ENCODE peak calls at places on chromosomes 6 and 20, in ten cellular contexts. T is left ventricle myocardium superior; Z is H54; I is GM12864; V is Peyer's patch; R is endodermal cell; C is NCI-H1417; K is upper lobe of right lung; P is AG08396; M is activated T-helper 1 cell treated with anti-CD3 and anti-CD28 coated beads, Interleukin-12 subunit alpha, Interleukin-12 subunit beta, Interleukin-2, Interleukin-4 antibody, amounts not matched to agents 30 ng/mL and 10 ng/mL and 1 ng/mL, durations not matched to agents 14 hours and 24 hours and 36 hours. H is an unnamed sample.

GRCh38 chr6:21999012-21999528 is 297.8 kb downstream of the PRL start:
- DNase-seq in I (no peak), C (no peak), R (no peak), T (no peak), V (no peak), P (peak; percentile 7), Z (peak; percentile 19), K (no peak), M (no peak), H (no peak)

GRCh38 chr6:3986241-3986640 is 92.7 kb downstream of the FAM217A start:
- DNase-seq in K (no peak), P (no peak), T (no peak), Z (no peak), M (no peak), C (no peak), V (no peak), I (no peak), R (no peak), H (no peak)

GRCh38 chr6:42193491-42193894 is 1.3 kb downstream of the GUCA1B start:
- DNase-seq in C (no peak), I (no peak), M (no peak), K (no peak), R (peak; percentile 71), T (no peak), Z (no peak), V (no peak), P (no peak), H (no peak)

GRCh38 chr6:3138341-3138740 is 19.0 kb downstream of the TUBB2A start:
- DNase-seq in P (no peak), Z (no peak), I (no peak), M (no peak), T (no peak), R (no peak), K (no peak), V (no peak), C (no peak), H (no peak)

GRCh38 chr20:31835977-31836852 is 9.2 kb downstream of the FOXS1 start:
- DNase-seq in V (peak; percentile 76), M (peak; percentile 8), I (no peak), R (no peak), K (peak; percentile 86), P (peak; percentile 92), T (peak; percentile 86), Z (peak; percentile 91), C (peak; percentile 21), H (no peak)

GRCh38 chr20:5714261-5715041 is 35.8 kb upstream of the SHLD1 start:
- DNase-seq in K (no peak), M (peak; percentile 53), R (peak; percentile 47), I (no peak), T (no peak), Z (no peak), V (peak; percentile 62), P (no peak), C (no peak), H (no peak)

GRCh38 chr6:125304970-125305369 is 3.2 kb upstream of the HDDC2 start:
- DNase-seq in R (no peak), P (no peak), K (no peak), I (no peak), T (no peak), C (no peak), V (no peak), Z (no peak), M (no peak), H (no peak)

GRCh38 chr6:106745396-106745795 is 116.0 kb downstream of the QRSL1 start:
- DNase-seq in V (no peak), R (no peak), Z (no peak), M (no peak), P (no peak), I (no peak), C (peak; percentile 32), T (no peak), K (no peak), H (no peak)

GRCh38 chr6:79602859-79603258 is 28.3 kb upstream of the SH3BGRL2 start:
- DNase-seq in R (no peak), P (no peak), V (no peak), K (no peak), T (no peak), C (peak; percentile 3), I (no peak), Z (no peak), M (no peak), H (no peak)

GRCh38 chr6:26538572-26538902 is 371 bp downstream of the HMGN4 start:
- DNase-seq in M (no peak), T (no peak), P (no peak), K (no peak), R (no peak), C (no peak), V (no peak), Z (no peak), I (no peak), H (no peak)

GRCh38 chr6:106972500-106972899 is 2.0 kb downstream of the CD24 start:
- DNase-seq in I (no peak), Z (no peak), T (no peak), K (no peak), R (peak; percentile 61), V (no peak), P (no peak), M (no peak), C (peak; percentile 76), H (no peak)

GRCh38 chr6:157225575-157225995 is 97.7 kb downstream of the TMEM242 start:
- DNase-seq in V (no peak), C (no peak), P (no peak), R (no peak), I (no peak), K (peak; percentile 61), M (no peak), Z (no peak), T (peak; percentile 55), H (no peak)

GRCh38 chr6:161233986-161234620 is 39.8 kb downstream of the AGPAT4 start:
- DNase-seq in R (no peak), Z (peak; percentile 14), K (no peak), C (no peak), P (peak; percentile 71), M (no peak), V (no peak), I (no peak), T (peak; percentile 62), H (no peak)

GRCh38 chr6:42315991-42316378 is 98.3 kb upstream of the MRPS10 start:
- DNase-seq in R (peak; percentile 79), T (no peak), M (no peak), V (no peak), K (no peak), P (peak; percentile 85), C (no peak), I (peak; percentile 18), Z (peak; percentile 73), H (no peak)

GRCh38 chr6:11810039-11810541 is 31.5 kb upstream of the ADTRP start:
- DNase-seq in M (no peak), K (peak; percentile 81), C (peak; percentile 37), I (no peak), V (no peak), P (peak; percentile 66), Z (peak; percentile 52), T (peak; percentile 71), R (no peak), H (no peak)

GRCh38 chr6:120282005-120282404 is 932.4 kb upstream of the MAN1A1 start:
- DNase-seq in T (no peak), M (no peak), V (no peak), Z (no peak), P (no peak), K (no peak), R (no peak), C (no peak), I (no peak), H (no peak)

GRCh38 chr20:4130404-4131189 is 115.2 kb upstream of the RNF24 start:
- DNase-seq in M (peak; percentile 65), I (no peak), K (no peak), T (no peak), C (no peak), Z (no peak), V (no peak), R (no peak), P (no peak), H (no peak)

GRCh38 chr6:43767553-43768505 is 2.2 kb upstream of the VEGFA start:
- DNase-seq in P (no peak), R (no peak), C (no peak), K (no peak), I (no peak), Z (no peak), T (no peak), M (no peak), V (no peak), H (peak; percentile 43)

GRCh38 chr20:22920898-22921297 is 114.2 kb upstream of the SSTR4 start:
- DNase-seq in V (no peak), M (no peak), I (no peak), K (no peak), R (no peak), T (no peak), P (no peak), C (no peak), Z (no peak), H (no peak)

GRCh38 chr6:81985191-81985590 is 232.7 kb upstream of the TENT5A start:
- DNase-seq in K (no peak), V (no peak), P (no peak), R (no peak), C (no peak), Z (no peak), T (no peak), M (no peak), I (no peak), H (no peak)

GRCh38 chr6:89122625-89123024 is 4.8 kb upstream of the SRSF12 start:
- DNase-seq in P (peak; percentile 41), I (no peak), M (no peak), Z (no peak), C (peak; percentile 3), V (no peak), K (no peak), T (no peak), R (no peak), H (no peak)

GRCh38 chr6:43773050-43773956 is 3.3 kb downstream of the VEGFA start:
- DNase-seq in V (peak; percentile 29), Z (peak; percentile 96), K (peak; percentile 84), M (peak; percentile 41), R (peak; percentile 83), T (peak; percentile 75), C (peak; percentile 11), I (no peak), P (peak; percentile 78), H (no peak)

GRCh38 chr20:1674361-1674760 is 16.8 kb upstream of the SIRPG start:
- DNase-seq in I (no peak), C (no peak), M (peak; percentile 50), P (no peak), R (no peak), V (peak; percentile 70), Z (no peak), K (no peak), T (no peak), H (no peak)

GRCh38 chr6:42702200-42702599 is 20.2 kb downstream of the PRPH2 start:
- DNase-seq in M (no peak), P (peak; percentile 40), R (no peak), C (no peak), T (no peak), V (no peak), K (no peak), I (no peak), Z (peak; percentile 50), H (no peak)

GRCh38 chr20:39909447-39909846 is 779.6 kb downstream of the MAFB start:
- DNase-seq in T (peak; percentile 28), C (no peak), I (no peak), V (no peak), Z (no peak), K (peak; percentile 61), M (no peak), P (no peak), R (no peak), H (no peak)

H was measured in chondrocyte.